ENCODE peak calls at places on chromosomes 2 and 18, in eight cellular contexts. One of them, this sample, is unnamed.
A peak's percentile ranks its signal among the peaks of the same experiment; 100 is the strongest.

GRCh38 chr2:156190532-156190931 is 142.0 kb downstream of the NR4A2 start:
- DNase-seq in sigmoid colon: no peak
- DNase-seq in GM12878: no peak
- DNase-seq in GM23338: no peak
- DNase-seq in esophagus muscularis mucosa: no peak
- DNase-seq in HL-60: no peak
- DNase-seq in endothelial cell of umbilical vein: no peak
- DNase-seq in HCT116: no peak
- DNase-seq in this sample: no peak

GRCh38 chr2:170509460-170510193 is 205.5 kb upstream of the SP5 start:
- DNase-seq in sigmoid colon: no peak
- DNase-seq in GM12878: peak; percentile 27
- DNase-seq in GM23338: no peak
- DNase-seq in esophagus muscularis mucosa: peak; percentile 86
- DNase-seq in HL-60: no peak
- DNase-seq in endothelial cell of umbilical vein: no peak
- DNase-seq in HCT116: no peak
- DNase-seq in this sample: no peak

GRCh38 chr2:37324536-37324785 is 172 bp downstream of the PRKD3 start:
- DNase-seq in sigmoid colon: peak; percentile 93
- DNase-seq in GM12878: no peak
- DNase-seq in GM23338: no peak
- DNase-seq in esophagus muscularis mucosa: no peak
- DNase-seq in HL-60: peak; percentile 57
- DNase-seq in endothelial cell of umbilical vein: no peak
- DNase-seq in HCT116: no peak
- DNase-seq in this sample: no peak

GRCh38 chr2:47437287-47437686 is 34.3 kb downstream of the MSH2 start:
- DNase-seq in sigmoid colon: no peak
- DNase-seq in GM12878: no peak
- DNase-seq in GM23338: peak; percentile 31
- DNase-seq in esophagus muscularis mucosa: no peak
- DNase-seq in HL-60: no peak
- DNase-seq in endothelial cell of umbilical vein: peak; percentile 48
- DNase-seq in HCT116: no peak
- DNase-seq in this sample: no peak

GRCh38 chr2:161134547-161135518 is 25.4 kb upstream of the TANK start:
- DNase-seq in sigmoid colon: no peak
- DNase-seq in GM12878: no peak
- DNase-seq in GM23338: peak; percentile 38
- DNase-seq in esophagus muscularis mucosa: no peak
- DNase-seq in HL-60: no peak
- DNase-seq in endothelial cell of umbilical vein: peak; percentile 89
- DNase-seq in HCT116: peak; percentile 56
- DNase-seq in this sample: no peak

GRCh38 chr2:105812180-105813044 is 67.7 kb downstream of the NCK2 start:
- DNase-seq in sigmoid colon: no peak
- DNase-seq in GM12878: no peak
- DNase-seq in GM23338: no peak
- DNase-seq in esophagus muscularis mucosa: no peak
- DNase-seq in HL-60: no peak
- DNase-seq in endothelial cell of umbilical vein: peak; percentile 19
- DNase-seq in HCT116: no peak
- DNase-seq in this sample: no peak

GRCh38 chr2:52594036-52594435 is 1173.6 kb upstream of the CHAC2 start:
- DNase-seq in sigmoid colon: no peak
- DNase-seq in GM12878: no peak
- DNase-seq in GM23338: no peak
- DNase-seq in esophagus muscularis mucosa: no peak
- DNase-seq in HL-60: no peak
- DNase-seq in endothelial cell of umbilical vein: peak; percentile 51
- DNase-seq in HCT116: no peak
- DNase-seq in this sample: no peak

GRCh38 chr2:89834306-89834705 is 1142.8 kb downstream of the RPIA start:
- DNase-seq in sigmoid colon: no peak
- DNase-seq in GM12878: no peak
- DNase-seq in GM23338: no peak
- DNase-seq in esophagus muscularis mucosa: peak; percentile 55
- DNase-seq in HL-60: no peak
- DNase-seq in endothelial cell of umbilical vein: peak; percentile 69
- DNase-seq in HCT116: no peak
- DNase-seq in this sample: no peak

GRCh38 chr2:120684225-120684624 is 51.4 kb upstream of the GLI2 start:
- DNase-seq in sigmoid colon: peak; percentile 48
- DNase-seq in GM12878: no peak
- DNase-seq in GM23338: no peak
- DNase-seq in esophagus muscularis mucosa: no peak
- DNase-seq in HL-60: no peak
- DNase-seq in endothelial cell of umbilical vein: no peak
- DNase-seq in HCT116: no peak
- DNase-seq in this sample: no peak

GRCh38 chr18:78069784-78070664 is 820.4 kb downstream of the GALR1 start:
- DNase-seq in sigmoid colon: peak; percentile 85
- DNase-seq in GM12878: no peak
- DNase-seq in GM23338: no peak
- DNase-seq in esophagus muscularis mucosa: peak; percentile 91
- DNase-seq in HL-60: no peak
- DNase-seq in endothelial cell of umbilical vein: no peak
- DNase-seq in HCT116: no peak
- DNase-seq in this sample: no peak

GRCh38 chr18:58536534-58537271 is 92.2 kb downstream of the ALPK2 start:
- DNase-seq in sigmoid colon: no peak
- DNase-seq in GM12878: no peak
- DNase-seq in GM23338: no peak
- DNase-seq in esophagus muscularis mucosa: no peak
- DNase-seq in HL-60: no peak
- DNase-seq in endothelial cell of umbilical vein: no peak
- DNase-seq in HCT116: no peak
- DNase-seq in this sample: no peak

GRCh38 chr2:33015421-33016142 is 68.8 kb downstream of the LTBP1 start:
- DNase-seq in sigmoid colon: no peak
- DNase-seq in GM12878: no peak
- DNase-seq in GM23338: no peak
- DNase-seq in esophagus muscularis mucosa: peak; percentile 86
- DNase-seq in HL-60: no peak
- DNase-seq in endothelial cell of umbilical vein: no peak
- DNase-seq in HCT116: no peak
- DNase-seq in this sample: no peak

GRCh38 chr2:28343971-28344715 is 48.5 kb upstream of the FOSL2 start:
- DNase-seq in sigmoid colon: no peak
- DNase-seq in GM12878: no peak
- DNase-seq in GM23338: no peak
- DNase-seq in esophagus muscularis mucosa: no peak
- DNase-seq in HL-60: no peak
- DNase-seq in endothelial cell of umbilical vein: no peak
- DNase-seq in HCT116: no peak
- DNase-seq in this sample: no peak

GRCh38 chr2:217289909-217290283 is 430.0 kb upstream of the TNP1 start:
- DNase-seq in sigmoid colon: no peak
- DNase-seq in GM12878: no peak
- DNase-seq in GM23338: peak; percentile 16
- DNase-seq in esophagus muscularis mucosa: peak; percentile 77
- DNase-seq in HL-60: no peak
- DNase-seq in endothelial cell of umbilical vein: no peak
- DNase-seq in HCT116: no peak
- DNase-seq in this sample: no peak

GRCh38 chr2:62227386-62228075 is 31.6 kb downstream of the B3GNT2 start:
- DNase-seq in sigmoid colon: peak; percentile 18
- DNase-seq in GM12878: no peak
- DNase-seq in GM23338: no peak
- DNase-seq in esophagus muscularis mucosa: no peak
- DNase-seq in HL-60: no peak
- DNase-seq in endothelial cell of umbilical vein: no peak
- DNase-seq in HCT116: no peak
- DNase-seq in this sample: no peak

GRCh38 chr18:21934766-21935015 is 194.1 kb downstream of the MIB1 start:
- DNase-seq in sigmoid colon: no peak
- DNase-seq in GM12878: no peak
- DNase-seq in GM23338: no peak
- DNase-seq in esophagus muscularis mucosa: no peak
- DNase-seq in HL-60: no peak
- DNase-seq in endothelial cell of umbilical vein: no peak
- DNase-seq in HCT116: no peak
- DNase-seq in this sample: no peak

GRCh38 chr2:104944495-104944894 is 90.6 kb downstream of the POU3F3 start:
- DNase-seq in sigmoid colon: no peak
- DNase-seq in GM12878: no peak
- DNase-seq in GM23338: peak; percentile 71
- DNase-seq in esophagus muscularis mucosa: no peak
- DNase-seq in HL-60: no peak
- DNase-seq in endothelial cell of umbilical vein: no peak
- DNase-seq in HCT116: peak; percentile 35
- DNase-seq in this sample: no peak

DNA sequence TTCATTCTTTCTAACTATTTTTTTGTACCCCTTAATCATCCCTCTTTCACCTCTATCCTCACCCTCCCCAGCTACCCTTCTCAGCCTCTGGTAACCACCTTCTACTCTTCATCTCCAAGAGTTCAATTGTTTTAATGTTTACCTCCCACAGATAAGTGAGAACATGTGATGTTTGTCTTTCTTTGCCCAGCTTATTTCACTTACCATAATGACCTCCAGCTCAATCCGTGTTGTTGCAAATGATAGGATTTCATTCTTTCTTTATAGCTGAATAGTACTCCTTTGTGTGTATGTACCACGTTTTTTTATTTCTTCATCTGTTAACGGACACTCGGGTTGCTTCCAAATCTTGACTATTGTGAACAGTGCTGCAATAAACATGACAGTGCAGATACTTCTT is 22.1 kb upstream of the TMEM37 start:
- DNase-seq in sigmoid colon: no peak
- DNase-seq in GM12878: no peak
- DNase-seq in GM23338: no peak
- DNase-seq in esophagus muscularis mucosa: no peak
- DNase-seq in HL-60: no peak
- DNase-seq in endothelial cell of umbilical vein: no peak
- DNase-seq in HCT116: no peak
- DNase-seq in this sample: no peak
- H3K4me3 ChIP-seq in sigmoid colon: no peak overlapping the region
- H3K4me3 ChIP-seq in GM12878: no peak overlapping the region
- H3K4me3 ChIP-seq in GM23338: no peak overlapping the region
- H3K4me3 ChIP-seq in esophagus muscularis mucosa: no peak overlapping the region
- H3K4me3 ChIP-seq in HL-60: no peak overlapping the region
- H3K4me3 ChIP-seq in endothelial cell of umbilical vein: no peak overlapping the region
- H3K4me3 ChIP-seq in HCT116: no peak overlapping the region
- H3K4me3 ChIP-seq in this sample: no peak overlapping the region

GRCh38 chr2:43313642-43314017 is 87.2 kb upstream of the ZFP36L2 start:
- DNase-seq in sigmoid colon: no peak
- DNase-seq in GM12878: no peak
- DNase-seq in GM23338: no peak
- DNase-seq in esophagus muscularis mucosa: no peak
- DNase-seq in HL-60: no peak
- DNase-seq in endothelial cell of umbilical vein: no peak
- DNase-seq in HCT116: no peak
- DNase-seq in this sample: no peak

GRCh38 chr2:43309935-43310334 is 83.5 kb upstream of the ZFP36L2 start:
- DNase-seq in sigmoid colon: no peak
- DNase-seq in GM12878: no peak
- DNase-seq in GM23338: no peak
- DNase-seq in esophagus muscularis mucosa: no peak
- DNase-seq in HL-60: no peak
- DNase-seq in endothelial cell of umbilical vein: no peak
- DNase-seq in HCT116: no peak
- DNase-seq in this sample: no peak

GRCh38 chr2:43312751-43313641 is 86.6 kb upstream of the ZFP36L2 start:
- DNase-seq in sigmoid colon: no peak
- DNase-seq in GM12878: no peak
- DNase-seq in GM23338: peak; percentile 15
- DNase-seq in esophagus muscularis mucosa: no peak
- DNase-seq in HL-60: no peak
- DNase-seq in endothelial cell of umbilical vein: peak; percentile 58
- DNase-seq in HCT116: no peak
- DNase-seq in this sample: no peak

GRCh38 chr2:43314299-43314927 is 88.0 kb upstream of the ZFP36L2 start:
- DNase-seq in sigmoid colon: no peak
- DNase-seq in GM12878: no peak
- DNase-seq in GM23338: no peak
- DNase-seq in esophagus muscularis mucosa: no peak
- DNase-seq in HL-60: no peak
- DNase-seq in endothelial cell of umbilical vein: no peak
- DNase-seq in HCT116: no peak
- DNase-seq in this sample: no peak

GRCh38 chr2:43311276-43311675 is 84.9 kb upstream of the ZFP36L2 start:
- DNase-seq in sigmoid colon: no peak
- DNase-seq in GM12878: no peak
- DNase-seq in GM23338: no peak
- DNase-seq in esophagus muscularis mucosa: no peak
- DNase-seq in HL-60: no peak
- DNase-seq in endothelial cell of umbilical vein: peak; percentile 56
- DNase-seq in HCT116: no peak
- DNase-seq in this sample: no peak
- TF ChIP-seq POLR2AphosphoS5 in sigmoid colon: no peak
- TF ChIP-seq POLR2AphosphoS5 in GM12878: no peak
- TF ChIP-seq POLR2AphosphoS5 in GM23338: no peak
- TF ChIP-seq POLR2AphosphoS5 in esophagus muscularis mucosa: no peak
- TF ChIP-seq POLR2AphosphoS5 in HL-60: no peak
- TF ChIP-seq POLR2AphosphoS5 in endothelial cell of umbilical vein: no peak
- TF ChIP-seq POLR2AphosphoS5 in HCT116: no peak
- TF ChIP-seq POLR2AphosphoS5 in this sample: no peak

DNA sequence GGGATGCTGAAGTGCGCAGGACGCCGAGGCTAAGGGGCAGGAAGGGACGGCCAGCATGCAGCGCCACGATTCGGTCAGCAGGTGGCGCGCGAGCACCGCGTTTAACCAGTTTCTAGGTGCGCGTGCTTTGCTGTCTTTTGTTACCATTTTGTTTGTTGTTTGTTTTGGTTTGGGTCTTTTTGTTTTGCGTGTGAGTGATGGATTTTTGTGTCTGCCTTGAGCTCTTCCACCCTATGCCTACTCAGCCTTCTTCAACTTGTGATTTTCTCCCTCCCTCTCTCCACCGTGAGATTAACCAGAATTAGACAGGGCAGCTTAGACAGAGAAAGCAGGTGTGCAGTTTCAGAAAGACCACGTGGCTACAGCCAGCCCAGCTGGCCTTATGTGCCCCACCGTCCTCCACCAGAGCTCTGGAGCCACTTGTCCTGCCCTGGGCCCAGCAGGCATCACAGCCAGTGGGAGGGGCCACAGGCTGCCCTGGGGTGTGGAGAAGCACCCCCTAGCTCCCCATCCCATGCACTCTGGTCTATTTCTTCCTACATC is 180.2 kb downstream of the RNF144A start:
- DNase-seq in sigmoid colon: peak; percentile 80
- DNase-seq in GM12878: peak; percentile 35
- DNase-seq in GM23338: peak; percentile 80
- DNase-seq in esophagus muscularis mucosa: peak; percentile 93
- DNase-seq in HL-60: peak; percentile 54
- DNase-seq in endothelial cell of umbilical vein: peak; percentile 57
- DNase-seq in HCT116: peak; percentile 36
- DNase-seq in this sample: no peak
- H3K4me3 ChIP-seq in sigmoid colon: no peak overlapping the region
- H3K4me3 ChIP-seq in GM12878: peak overlapping the region; percentile 48
- H3K4me3 ChIP-seq in GM23338: no peak overlapping the region
- H3K4me3 ChIP-seq in esophagus muscularis mucosa: no peak overlapping the region
- H3K4me3 ChIP-seq in HL-60: no peak overlapping the region
- H3K4me3 ChIP-seq in endothelial cell of umbilical vein: no peak overlapping the region
- H3K4me3 ChIP-seq in HCT116: peak overlapping the region; percentile 33
- H3K4me3 ChIP-seq in this sample: peak overlapping the region; percentile 64

DNA sequence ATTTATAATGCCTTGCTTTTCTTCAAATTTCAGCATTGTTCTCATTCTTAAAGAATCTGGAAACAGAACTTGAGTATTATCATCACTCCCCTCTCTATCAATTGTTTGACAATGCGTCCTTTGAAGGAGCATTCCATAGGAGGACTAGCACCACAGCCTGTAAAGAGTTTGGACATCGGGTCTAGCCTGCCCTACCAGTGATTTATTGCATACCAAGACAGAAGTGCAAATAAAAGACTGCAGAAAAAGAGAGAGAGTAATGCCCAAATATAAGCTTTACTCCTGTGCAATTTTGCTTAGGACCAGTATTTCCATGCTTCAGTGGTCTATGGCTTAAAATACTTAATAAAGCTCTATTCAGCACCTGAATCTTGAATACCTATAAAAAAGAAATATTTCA is 55.4 kb upstream of the MAP2 start:
- DNase-seq in sigmoid colon: no peak
- DNase-seq in GM12878: no peak
- DNase-seq in GM23338: no peak
- DNase-seq in esophagus muscularis mucosa: no peak
- DNase-seq in HL-60: no peak
- DNase-seq in endothelial cell of umbilical vein: no peak
- DNase-seq in HCT116: no peak
- DNase-seq in this sample: no peak
- TF ChIP-seq POLR2AphosphoS5 in sigmoid colon: no peak
- TF ChIP-seq POLR2AphosphoS5 in GM12878: no peak
- TF ChIP-seq POLR2AphosphoS5 in GM23338: no peak
- TF ChIP-seq POLR2AphosphoS5 in esophagus muscularis mucosa: no peak
- TF ChIP-seq POLR2AphosphoS5 in HL-60: no peak
- TF ChIP-seq POLR2AphosphoS5 in endothelial cell of umbilical vein: no peak
- TF ChIP-seq POLR2AphosphoS5 in HCT116: no peak
- TF ChIP-seq POLR2AphosphoS5 in this sample: no peak

This sample was measured in SK-N-MC.